ENCODE peak calls at places on chromosome 20, in six cellular contexts. X is testis, Z is psoas muscle, S is brain microvascular endothelial cell, C is heart right ventricle, Y is lung. G is an unnamed sample. For H3K36me3, the result is how much of the 10 kb centered on the place peaks cover.

GRCh38 chr20:51385941-51386530 is 156.5 kb downstream of the NFATC2 start:
- DNase-seq in Z (no peak), C (no peak), S (peak), Y (no peak), X (peak), G (peak)

GRCh38 chr20:25014816-25015215 is 22.3 kb upstream of the APMAP start:
- DNase-seq in X (no peak), Y (no peak), C (no peak), S (no peak), Z (no peak), G (no peak)

GRCh38 chr20:19913927-19914614 is 103.1 kb upstream of the NAA20 start:
- DNase-seq in Y (no peak), Z (no peak), S (peak), C (no peak), X (no peak), G (no peak)

GRCh38 chr20:59822291-59823029 is 111.0 kb downstream of the SYCP2 start:
- DNase-seq in Y (no peak), X (peak), C (no peak), S (no peak), Z (no peak), G (no peak)

GRCh38 chr20:17498641-17499040 is 32.5 kb downstream of the BFSP1 start:
- DNase-seq in X (no peak), Z (no peak), S (no peak), C (no peak), Y (no peak), G (no peak)

GRCh38 chr20:37954205-37954604 is 51.3 kb downstream of the VSTM2L start:
- DNase-seq in X (no peak), S (no peak), Y (no peak), C (no peak), Z (no peak), G (no peak)

GRCh38 chr20:53853451-53853713 is 217.0 kb downstream of the BCAS1 start:
- DNase-seq in Y (no peak), S (no peak), Z (no peak), X (no peak), C (no peak), G (no peak)

GRCh38 chr20:41476013-41476441 is 109.4 kb upstream of the EMILIN3 start:
- DNase-seq in S (peak), X (peak), C (no peak), Z (no peak), Y (no peak), G (no peak)

GRCh38 chr20:59525500-59526241 is 78.7 kb upstream of the PHACTR3 start:
- DNase-seq in S (peak), C (peak), X (peak), Z (peak), Y (peak), G (peak)

DNA sequence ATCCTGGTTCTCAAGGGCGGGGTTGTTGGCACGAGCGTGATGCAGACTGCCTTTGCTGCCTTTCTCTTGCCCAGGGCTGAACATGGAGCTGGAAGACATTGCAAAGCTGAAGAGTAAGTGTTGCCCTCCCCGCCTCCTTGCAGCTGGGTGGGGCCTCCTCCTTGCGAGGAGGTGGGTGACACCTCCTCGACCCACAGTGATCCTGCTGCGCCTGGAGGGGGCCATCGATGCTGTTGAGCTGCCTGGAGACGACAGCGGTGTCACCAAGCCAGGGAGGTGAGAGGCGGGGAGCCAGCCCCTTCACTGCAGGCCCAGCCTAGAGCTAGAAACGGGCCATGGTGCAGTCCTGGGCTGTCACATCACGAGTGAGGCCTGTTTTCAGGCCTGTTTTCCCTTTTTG is 18.4 kb upstream of the TNFRSF6B start:
- DNase-seq in X (no peak), S (no peak), Z (no peak), C (no peak), Y (no peak), G (no peak)
- H3K36me3 ChIP-seq in X (under half), S (under half), Z (half or more), C (under half), Y (under half), G (under half)

GRCh38 chr20:56841346-56841908 is 212.3 kb downstream of the TFAP2C start:
- DNase-seq in Y (no peak), Z (no peak), S (no peak), C (no peak), X (no peak), G (no peak)
- H3K36me3 ChIP-seq in Y (under half), Z (under half), S (under half), C (under half), X (under half), G (under half)

DNA sequence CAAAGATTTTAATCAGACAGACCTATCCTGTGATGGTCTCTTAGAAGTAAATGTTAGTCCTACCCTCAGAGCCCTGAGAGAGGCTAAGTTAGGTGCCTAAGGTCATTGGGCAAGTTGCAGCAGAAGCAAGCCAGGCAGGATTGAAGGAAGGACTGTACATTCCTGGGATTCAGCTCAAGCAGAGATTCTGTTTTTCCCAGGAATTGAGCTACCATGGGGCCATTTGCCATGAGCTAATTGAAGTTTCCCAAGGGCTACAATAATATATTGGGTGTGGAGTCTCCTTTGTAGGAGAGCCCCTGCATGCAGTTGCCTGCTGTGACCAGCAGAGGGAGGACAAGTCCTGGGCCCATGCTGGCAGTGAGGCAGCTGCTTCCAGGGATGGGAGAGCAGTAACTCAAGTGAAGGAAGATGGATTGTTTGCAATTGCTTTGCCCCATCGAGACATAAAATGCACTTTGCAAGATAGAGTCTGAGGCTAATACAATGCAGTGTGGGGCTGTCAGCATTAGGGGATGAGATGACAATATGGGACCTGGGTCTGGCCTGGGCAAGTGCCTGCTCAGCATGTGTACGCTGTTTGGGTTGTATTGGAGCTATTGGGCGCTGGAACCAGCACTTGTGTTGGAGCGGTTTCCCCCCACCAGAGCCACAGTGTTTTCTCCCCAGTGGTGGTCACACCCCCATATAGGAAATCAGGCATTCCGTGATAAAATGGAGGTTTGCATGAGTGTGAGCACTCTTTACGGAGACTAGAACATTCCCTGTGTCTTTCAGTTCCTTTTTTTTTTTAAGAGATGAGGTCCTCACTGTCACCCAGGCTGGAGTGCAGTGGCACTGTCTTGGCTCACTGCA is 27.9 kb downstream of the DNMT3B start:
- DNase-seq in C (peak), S (peak), Y (peak), X (peak), Z (peak), G (peak)
- H3K36me3 ChIP-seq in C (under half), S (under half), Y (under half), X (under half), Z (under half), G (under half)

GRCh38 chr20:62885808-62886708 is 24.4 kb upstream of the TCFL5 start:
- DNase-seq in Y (no peak), Z (no peak), C (no peak), S (no peak), X (no peak), G (no peak)
- H3K36me3 ChIP-seq in Y (under half), Z (half or more), C (under half), S (under half), X (under half), G (half or more)

DNA sequence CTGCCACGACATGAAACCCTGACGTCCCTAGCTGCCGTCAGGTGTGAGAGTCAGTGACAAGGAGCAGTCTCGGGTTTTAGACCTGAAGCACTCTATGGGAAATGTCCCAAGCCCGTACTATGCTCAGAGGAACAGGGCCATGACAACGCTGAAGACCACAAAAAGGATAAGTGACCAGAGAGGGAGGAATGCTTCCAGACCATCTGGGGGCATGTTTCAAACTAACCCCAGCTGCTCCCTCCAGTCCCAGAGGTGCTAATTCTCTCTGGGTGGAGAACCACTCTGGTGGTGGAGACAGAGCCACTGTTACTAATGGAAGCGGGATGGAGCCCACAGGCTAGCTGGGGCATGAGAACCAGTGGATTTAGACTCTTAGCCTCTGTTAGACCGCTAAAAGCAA is 8.7 kb downstream of the AURKA start:
- DNase-seq in X (no peak), Z (no peak), Y (no peak), S (no peak), C (no peak), G (no peak)
- H3K36me3 ChIP-seq in X (under half), Z (under half), Y (under half), S (under half), C (under half), G (half or more)

G was measured in BE2C.